ENCODE peak calls at places on chromosomes 6 and 20, in seven cellular contexts. I, V, Q, B, K, Y and P are unnamed samples.

GRCh38 chr6:87200469-87201174 is 45.3 kb downstream of the ZNF292 start:
- DNase-seq in I (peak; percentile 25), V (no peak), Q (no peak), B (no peak), K (no peak), Y (peak; percentile 41), P (peak; percentile 54)

GRCh38 chr6:88908598-88909548 is 54.5 kb downstream of the RNGTT start:
- DNase-seq in I (no peak), V (no peak), Q (no peak), B (no peak), K (no peak), Y (no peak), P (peak; percentile 18)

GRCh38 chr20:49497217-49497560 is 14.7 kb upstream of the KCNB1 start:
- DNase-seq in I (no peak), V (no peak), Q (no peak), B (no peak), K (no peak), Y (no peak), P (no peak)

GRCh38 chr6:115712562-115712961 is 348.1 kb downstream of the FRK start:
- DNase-seq in I (no peak), V (no peak), Q (no peak), B (no peak), K (no peak), Y (no peak), P (no peak)

GRCh38 chr20:49318091-49318429 is 40.2 kb upstream of the ZNFX1 start:
- DNase-seq in I (no peak), V (no peak), Q (no peak), B (no peak), K (no peak), Y (no peak), P (no peak)

GRCh38 chr6:10793695-10794094 is 44.6 kb downstream of the MAK start:
- DNase-seq in I (no peak), V (no peak), Q (no peak), B (no peak), K (no peak), Y (no peak), P (no peak)

GRCh38 chr20:31593221-31594001 is 11.7 kb upstream of the ID1 start:
- DNase-seq in I (no peak), V (peak; percentile 85), Q (no peak), B (no peak), K (no peak), Y (peak; percentile 89), P (no peak)

GRCh38 chr6:163841326-163841725 is 426.8 kb downstream of the QKI start:
- DNase-seq in I (no peak), V (no peak), Q (no peak), B (no peak), K (no peak), Y (no peak), P (no peak)

GRCh38 chr6:142531727-142532126 is 229.9 kb downstream of the ADGRG6 start:
- DNase-seq in I (peak; percentile 64), V (no peak), Q (no peak), B (no peak), K (no peak), Y (no peak), P (no peak)

GRCh38 chr20:37994512-37994911 is 38.7 kb downstream of the TTI1 start:
- DNase-seq in I (peak; percentile 50), V (no peak), Q (peak; percentile 84), B (no peak), K (no peak), Y (peak; percentile 64), P (peak; percentile 70)

GRCh38 chr20:25538838-25539665 is 46.3 kb downstream of the NINL start:
- DNase-seq in I (no peak), V (peak; percentile 82), Q (no peak), B (peak; percentile 42), K (no peak), Y (no peak), P (no peak)

GRCh38 chr6:162124710-162125435 is 602.7 kb downstream of the PRKN start:
- DNase-seq in I (no peak), V (no peak), Q (no peak), B (no peak), K (no peak), Y (no peak), P (no peak)

GRCh38 chr20:2767768-2768631 is 32.4 kb downstream of the CPXM1 start:
- DNase-seq in I (no peak), V (peak; percentile 79), Q (no peak), B (no peak), K (no peak), Y (peak; percentile 24), P (no peak)

GRCh38 chr6:26126394-26127221 is 39.4 kb downstream of the HFE start:
- DNase-seq in I (no peak), V (no peak), Q (no peak), B (peak; percentile 15), K (peak; percentile 19), Y (peak; percentile 43), P (no peak)

GRCh38 chr6:162373192-162373591 is 354.4 kb downstream of the PRKN start:
- DNase-seq in I (no peak), V (no peak), Q (no peak), B (no peak), K (no peak), Y (no peak), P (no peak)

GRCh38 chr6:16770701-16771569 is 9.7 kb upstream of the ATXN1 start:
- DNase-seq in I (peak; percentile 79), V (peak; percentile 82), Q (peak; percentile 81), B (peak; percentile 81), K (peak; percentile 78), Y (peak; percentile 60), P (peak; percentile 72)

GRCh38 chr6:125508793-125509192 is 207.0 kb upstream of the HDDC2 start:
- DNase-seq in I (no peak), V (no peak), Q (no peak), B (no peak), K (no peak), Y (no peak), P (no peak)

GRCh38 chr6:21235162-21235561 is 358.4 kb upstream of the SOX4 start:
- DNase-seq in I (no peak), V (no peak), Q (no peak), B (no peak), K (no peak), Y (no peak), P (no peak)

GRCh38 chr6:111381126-111381525 is 101.9 kb downstream of the REV3L start:
- DNase-seq in I (no peak), V (no peak), Q (no peak), B (no peak), K (no peak), Y (peak; percentile 41), P (no peak)

GRCh38 chr20:33803921-33804337 is 7.2 kb upstream of the CHMP4B start:
- DNase-seq in I (peak; percentile 34), V (no peak), Q (no peak), B (no peak), K (no peak), Y (peak; percentile 83), P (no peak)

GRCh38 chr20:50133041-50133440 is 20.1 kb upstream of the UBE2V1 start:
- DNase-seq in I (no peak), V (no peak), Q (peak; percentile 40), B (no peak), K (no peak), Y (no peak), P (no peak)

GRCh38 chr6:45640081-45640491 is 262.4 kb upstream of the SUPT3H start:
- DNase-seq in I (no peak), V (no peak), Q (no peak), B (no peak), K (no peak), Y (peak; percentile 78), P (no peak)

GRCh38 chr20:25486377-25486776 is 78.9 kb downstream of the GINS1 start:
- DNase-seq in I (no peak), V (no peak), Q (no peak), B (no peak), K (no peak), Y (peak; percentile 40), P (no peak)

GRCh38 chr20:51156041-51156795 is 133.3 kb upstream of the KCNG1 start:
- DNase-seq in I (no peak), V (no peak), Q (no peak), B (peak; percentile 69), K (no peak), Y (peak; percentile 57), P (no peak)

GRCh38 chr6:92376711-92377110 is 1042.6 kb downstream of the EPHA7 start:
- DNase-seq in I (no peak), V (no peak), Q (no peak), B (peak; percentile 31), K (no peak), Y (peak; percentile 2), P (no peak)

GRCh38 chr6:118893095-118893881 is 664 bp upstream of the ASF1A start:
- DNase-seq in I (peak; percentile 66), V (no peak), Q (no peak), B (peak; percentile 68), K (peak; percentile 64), Y (peak; percentile 67), P (no peak)

GRCh38 chr20:62134735-62135231 is 8.4 kb downstream of the PSMA7 start:
- DNase-seq in I (no peak), V (peak; percentile 77), Q (peak; percentile 28), B (no peak), K (no peak), Y (peak; percentile 35), P (peak; percentile 88)

GRCh38 chr20:53291548-53291947 is 302.1 kb downstream of the ZNF217 start:
- DNase-seq in I (no peak), V (no peak), Q (no peak), B (peak; percentile 35), K (no peak), Y (no peak), P (no peak)
- TF ChIP-seq CTCF in I (no peak), V (no peak), Q (no peak), B (no peak), K (peak; percentile 19), Y (no peak), P (no peak)

GRCh38 chr6:123803456-123803861 is 206 bp upstream of the NKAIN2 start:
- DNase-seq in I (no peak), V (no peak), Q (no peak), B (no peak), K (peak; percentile 19), Y (no peak), P (peak; percentile 42)
- H3K4me3 ChIP-seq in I (peak overlapping the region; percentile 63), V (peak overlapping the region; percentile 28), Q (peak overlapping the region; percentile 85), B (peak overlapping the region; percentile 84), K (peak overlapping the region; percentile 73), Y (peak overlapping the region; percentile 37), P (peak overlapping the region; percentile 82)

DNA sequence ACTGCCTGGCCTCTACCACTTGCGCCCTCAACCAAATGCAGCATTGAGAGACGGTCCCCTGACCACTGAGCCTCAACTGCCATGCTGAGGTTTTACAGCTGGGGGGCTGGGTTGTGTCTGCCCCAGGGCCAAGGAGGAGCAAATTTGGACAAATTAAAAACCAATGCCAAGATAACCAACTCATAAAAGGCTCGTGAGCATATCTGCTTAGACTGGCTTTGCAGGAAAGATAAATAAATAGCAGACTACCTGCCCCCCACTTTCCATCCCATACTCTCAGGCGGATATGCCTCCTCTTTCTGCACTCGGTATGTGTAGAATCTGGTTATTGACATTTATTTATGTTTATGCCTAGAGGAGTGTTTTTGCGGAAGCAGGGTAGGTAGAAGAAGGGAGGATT is 76.8 kb downstream of the ZDHHC14 start:
- DNase-seq in I (no peak), V (no peak), Q (no peak), B (no peak), K (no peak), Y (no peak), P (no peak)
- H3K27ac ChIP-seq in I (no peak overlapping the region), V (no peak overlapping the region), Q (no peak overlapping the region), B (no peak overlapping the region), K (no peak overlapping the region), Y (no peak overlapping the region), P (no peak overlapping the region)

DNA sequence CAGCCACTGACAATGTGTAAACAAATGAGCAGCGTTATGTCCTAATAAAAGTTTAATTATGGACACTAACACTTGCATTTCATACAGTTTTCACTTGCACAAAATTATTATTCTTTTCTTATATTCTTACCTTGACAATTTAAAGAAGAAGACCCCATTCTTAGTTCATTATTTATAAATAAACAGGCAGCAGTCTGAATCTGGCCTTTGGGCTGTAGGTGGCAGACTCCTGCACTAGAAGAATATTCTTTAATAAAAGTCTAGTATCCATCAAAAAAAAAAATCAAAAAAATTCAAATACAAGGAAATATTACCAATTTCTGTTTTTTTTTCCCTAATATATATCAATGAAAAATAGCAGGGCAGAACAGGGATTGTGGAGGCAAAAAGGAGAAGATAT is 24.8 kb downstream of the PTCHD4 start:
- DNase-seq in I (no peak), V (no peak), Q (no peak), B (no peak), K (no peak), Y (no peak), P (no peak)
- TF ChIP-seq CTCF in I (peak; percentile 52), V (peak; percentile 11), Q (no peak), B (peak; percentile 36), K (no peak), Y (peak; percentile 16), P (no peak)